ENCODE peak calls at places on chromosomes 3 and 15, in six cellular contexts. One of them, this sample, is unnamed.

GRCh38 chr3:107429330-107430181 is 52.3 kb downstream of the CCDC54 start:
- DNase-seq in ACHN: peak
- DNase-seq in heart left ventricle: peak
- DNase-seq in H4: peak
- DNase-seq in HuH-7.5: peak
- DNase-seq in T-helper 2 cell: peak
- DNase-seq in this sample: peak

GRCh38 chr3:123791898-123792297 is 92.2 kb downstream of the MYLK start:
- DNase-seq in ACHN: no peak
- DNase-seq in heart left ventricle: no peak
- DNase-seq in H4: no peak
- DNase-seq in HuH-7.5: no peak
- DNase-seq in T-helper 2 cell: no peak
- DNase-seq in this sample: no peak

GRCh38 chr15:87977907-87978306 is 278.6 kb downstream of the NTRK3 start:
- DNase-seq in ACHN: no peak
- DNase-seq in heart left ventricle: no peak
- DNase-seq in H4: no peak
- DNase-seq in HuH-7.5: no peak
- DNase-seq in T-helper 2 cell: no peak
- DNase-seq in this sample: no peak

GRCh38 chr3:187841552-187841951 is 96.3 kb upstream of the BCL6 start:
- DNase-seq in ACHN: no peak
- DNase-seq in heart left ventricle: no peak
- DNase-seq in H4: no peak
- DNase-seq in HuH-7.5: no peak
- DNase-seq in T-helper 2 cell: no peak
- DNase-seq in this sample: no peak

GRCh38 chr3:34675383-34676120 is 877.1 kb downstream of the PDCD6IP start:
- DNase-seq in ACHN: peak
- DNase-seq in heart left ventricle: no peak
- DNase-seq in H4: no peak
- DNase-seq in HuH-7.5: no peak
- DNase-seq in T-helper 2 cell: no peak
- DNase-seq in this sample: no peak

GRCh38 chr3:65398953-65399352 is 639.8 kb downstream of the MAGI1 start:
- DNase-seq in ACHN: no peak
- DNase-seq in heart left ventricle: no peak
- DNase-seq in H4: peak
- DNase-seq in HuH-7.5: no peak
- DNase-seq in T-helper 2 cell: no peak
- DNase-seq in this sample: no peak

GRCh38 chr15:56772868-56773639 is 39.7 kb upstream of the ZNF280D start:
- DNase-seq in ACHN: no peak
- DNase-seq in heart left ventricle: no peak
- DNase-seq in H4: no peak
- DNase-seq in HuH-7.5: peak
- DNase-seq in T-helper 2 cell: no peak
- DNase-seq in this sample: no peak

GRCh38 chr3:24678441-24678865 is 183.8 kb upstream of the THRB start:
- DNase-seq in ACHN: peak
- DNase-seq in heart left ventricle: no peak
- DNase-seq in H4: peak
- DNase-seq in HuH-7.5: no peak
- DNase-seq in T-helper 2 cell: no peak
- DNase-seq in this sample: no peak

GRCh38 chr3:50365080-50365841 is 5.9 kb upstream of the TMEM115 start:
- DNase-seq in ACHN: peak
- DNase-seq in heart left ventricle: peak
- DNase-seq in H4: no peak
- DNase-seq in HuH-7.5: peak
- DNase-seq in T-helper 2 cell: peak
- DNase-seq in this sample: peak

GRCh38 chr3:29468150-29468549 is 187.3 kb downstream of the RBMS3 start:
- DNase-seq in ACHN: no peak
- DNase-seq in heart left ventricle: no peak
- DNase-seq in H4: peak
- DNase-seq in HuH-7.5: no peak
- DNase-seq in T-helper 2 cell: no peak
- DNase-seq in this sample: no peak

GRCh38 chr15:98823012-98823458 is 174.7 kb downstream of the IGF1R start:
- DNase-seq in ACHN: peak
- DNase-seq in heart left ventricle: no peak
- DNase-seq in H4: peak
- DNase-seq in HuH-7.5: no peak
- DNase-seq in T-helper 2 cell: no peak
- DNase-seq in this sample: no peak

This sample was measured in substantia nigra.